ENCODE peak calls at places on chromosomes 6 and 20, in nine cellular contexts. One of them, this sample, is unnamed. For H3K4me1, the result is how much of the 10 kb centered on the place peaks cover.

GRCh38 chr6:169865346-169866139 is 114.1 kb downstream of the ERMARD start:
- DNase-seq in body of pancreas: no peak
- DNase-seq in heart right ventricle: no peak
- DNase-seq in left ventricle myocardium inferior: no peak
- DNase-seq in transverse colon: no peak
- DNase-seq in pancreas: peak
- DNase-seq in stomach: peak
- DNase-seq in SJSA1: no peak
- DNase-seq in Peyer's patch: no peak
- DNase-seq in this sample: no peak

GRCh38 chr6:28081486-28081751 is 1.1 kb downstream of the ZNF165 start:
- DNase-seq in SJSA1: no peak
- DNase-seq in stomach: no peak
- DNase-seq in pancreas: no peak
- DNase-seq in transverse colon: peak
- DNase-seq in left ventricle myocardium inferior: no peak
- DNase-seq in Peyer's patch: no peak
- DNase-seq in body of pancreas: no peak
- DNase-seq in heart right ventricle: no peak
- DNase-seq in this sample: peak

GRCh38 chr6:56055066-56055465 is 179.7 kb upstream of the BMP5 start:
- DNase-seq in stomach: no peak
- DNase-seq in pancreas: no peak
- DNase-seq in Peyer's patch: no peak
- DNase-seq in SJSA1: no peak
- DNase-seq in transverse colon: no peak
- DNase-seq in heart right ventricle: no peak
- DNase-seq in body of pancreas: no peak
- DNase-seq in left ventricle myocardium inferior: no peak
- DNase-seq in this sample: no peak

GRCh38 chr6:36514554-36515456 is 32.5 kb downstream of the STK38 start:
- DNase-seq in heart right ventricle: no peak
- DNase-seq in left ventricle myocardium inferior: no peak
- DNase-seq in SJSA1: no peak
- DNase-seq in transverse colon: peak
- DNase-seq in body of pancreas: peak
- DNase-seq in pancreas: no peak
- DNase-seq in Peyer's patch: peak
- DNase-seq in stomach: no peak
- DNase-seq in this sample: no peak

GRCh38 chr6:163414367-163415175 is at the start of gene QKI:
- DNase-seq in heart right ventricle: peak
- DNase-seq in Peyer's patch: peak
- DNase-seq in transverse colon: peak
- DNase-seq in stomach: peak
- DNase-seq in left ventricle myocardium inferior: peak
- DNase-seq in pancreas: peak
- DNase-seq in SJSA1: peak
- DNase-seq in body of pancreas: peak
- DNase-seq in this sample: peak

GRCh38 chr6:31587791-31588777 is 2.0 kb downstream of the LST1 start:
- DNase-seq in body of pancreas: no peak
- DNase-seq in stomach: no peak
- DNase-seq in pancreas: no peak
- DNase-seq in transverse colon: no peak
- DNase-seq in heart right ventricle: no peak
- DNase-seq in left ventricle myocardium inferior: no peak
- DNase-seq in SJSA1: no peak
- DNase-seq in Peyer's patch: no peak
- DNase-seq in this sample: peak

GRCh38 chr6:40097590-40097989 is 163.3 kb upstream of the MOCS1 start:
- DNase-seq in transverse colon: no peak
- DNase-seq in left ventricle myocardium inferior: no peak
- DNase-seq in body of pancreas: no peak
- DNase-seq in stomach: no peak
- DNase-seq in heart right ventricle: no peak
- DNase-seq in SJSA1: no peak
- DNase-seq in pancreas: no peak
- DNase-seq in Peyer's patch: no peak
- DNase-seq in this sample: no peak

GRCh38 chr20:62411479-62412193 is 4.6 kb upstream of the CABLES2 start:
- DNase-seq in pancreas: no peak
- DNase-seq in stomach: peak
- DNase-seq in body of pancreas: no peak
- DNase-seq in transverse colon: peak
- DNase-seq in SJSA1: no peak
- DNase-seq in left ventricle myocardium inferior: no peak
- DNase-seq in heart right ventricle: no peak
- DNase-seq in Peyer's patch: peak
- DNase-seq in this sample: no peak

GRCh38 chr6:138485005-138485545 is 14.2 kb downstream of the NHSL1 start:
- DNase-seq in heart right ventricle: no peak
- DNase-seq in left ventricle myocardium inferior: no peak
- DNase-seq in Peyer's patch: no peak
- DNase-seq in SJSA1: peak
- DNase-seq in transverse colon: no peak
- DNase-seq in stomach: no peak
- DNase-seq in body of pancreas: no peak
- DNase-seq in pancreas: no peak
- DNase-seq in this sample: no peak

GRCh38 chr6:129183681-129184216 is 300.8 kb downstream of the LAMA2 start:
- DNase-seq in left ventricle myocardium inferior: no peak
- DNase-seq in body of pancreas: no peak
- DNase-seq in pancreas: no peak
- DNase-seq in Peyer's patch: no peak
- DNase-seq in SJSA1: no peak
- DNase-seq in heart right ventricle: no peak
- DNase-seq in stomach: no peak
- DNase-seq in transverse colon: no peak
- DNase-seq in this sample: no peak

GRCh38 chr6:100730001-100730400 is 151.1 kb downstream of the ASCC3 start:
- DNase-seq in pancreas: no peak
- DNase-seq in transverse colon: no peak
- DNase-seq in SJSA1: no peak
- DNase-seq in stomach: no peak
- DNase-seq in Peyer's patch: no peak
- DNase-seq in body of pancreas: no peak
- DNase-seq in left ventricle myocardium inferior: no peak
- DNase-seq in heart right ventricle: no peak
- DNase-seq in this sample: no peak

GRCh38 chr20:23366384-23366783 is 4.4 kb downstream of the GZF1 start:
- DNase-seq in SJSA1: no peak
- DNase-seq in transverse colon: no peak
- DNase-seq in body of pancreas: no peak
- DNase-seq in stomach: no peak
- DNase-seq in Peyer's patch: no peak
- DNase-seq in heart right ventricle: no peak
- DNase-seq in pancreas: no peak
- DNase-seq in left ventricle myocardium inferior: no peak
- DNase-seq in this sample: peak

GRCh38 chr20:58894652-58895051 is 42.1 kb downstream of the GNAS start:
- DNase-seq in body of pancreas: no peak
- DNase-seq in pancreas: no peak
- DNase-seq in stomach: no peak
- DNase-seq in heart right ventricle: no peak
- DNase-seq in SJSA1: no peak
- DNase-seq in Peyer's patch: no peak
- DNase-seq in transverse colon: no peak
- DNase-seq in left ventricle myocardium inferior: no peak
- DNase-seq in this sample: no peak
- H3K4me1 ChIP-seq in body of pancreas: half or more
- H3K4me1 ChIP-seq in pancreas: under half
- H3K4me1 ChIP-seq in stomach: half or more
- H3K4me1 ChIP-seq in heart right ventricle: half or more
- H3K4me1 ChIP-seq in SJSA1: half or more
- H3K4me1 ChIP-seq in Peyer's patch: under half
- H3K4me1 ChIP-seq in transverse colon: under half
- H3K4me1 ChIP-seq in left ventricle myocardium inferior: half or more
- H3K4me1 ChIP-seq in this sample: under half

DNA sequence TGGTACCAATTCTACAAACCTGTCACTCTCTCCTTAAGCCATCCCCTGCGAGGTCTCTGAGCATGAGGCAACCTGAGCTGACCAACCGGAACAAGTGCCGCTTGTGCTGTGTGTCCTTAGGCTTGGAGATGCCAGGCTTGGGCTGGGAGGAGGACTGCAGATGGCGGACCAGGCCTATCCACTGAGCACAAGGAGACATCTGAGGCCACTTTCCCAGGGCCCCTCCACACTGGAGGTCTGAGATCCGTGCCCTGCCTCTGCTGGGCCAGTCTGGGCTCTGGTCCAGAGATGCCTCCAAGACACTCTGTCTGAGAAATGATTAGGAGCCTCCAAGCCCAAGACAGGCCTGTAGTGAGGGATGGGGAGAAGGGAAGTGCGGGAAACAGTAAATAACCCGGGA is 3.0 kb upstream of the MLN start:
- DNase-seq in stomach: no peak
- DNase-seq in heart right ventricle: no peak
- DNase-seq in left ventricle myocardium inferior: no peak
- DNase-seq in pancreas: no peak
- DNase-seq in transverse colon: no peak
- DNase-seq in body of pancreas: no peak
- DNase-seq in SJSA1: no peak
- DNase-seq in Peyer's patch: no peak
- DNase-seq in this sample: no peak
- H3K4me1 ChIP-seq in stomach: under half
- H3K4me1 ChIP-seq in heart right ventricle: under half
- H3K4me1 ChIP-seq in left ventricle myocardium inferior: under half
- H3K4me1 ChIP-seq in pancreas: under half
- H3K4me1 ChIP-seq in transverse colon: under half
- H3K4me1 ChIP-seq in body of pancreas: under half
- H3K4me1 ChIP-seq in SJSA1: under half
- H3K4me1 ChIP-seq in Peyer's patch: under half
- H3K4me1 ChIP-seq in this sample: under half

GRCh38 chr20:50273601-50274491 is 83.2 kb downstream of the CEBPB start:
- DNase-seq in transverse colon: no peak
- DNase-seq in heart right ventricle: no peak
- DNase-seq in left ventricle myocardium inferior: no peak
- DNase-seq in SJSA1: no peak
- DNase-seq in pancreas: no peak
- DNase-seq in body of pancreas: no peak
- DNase-seq in Peyer's patch: no peak
- DNase-seq in stomach: no peak
- DNase-seq in this sample: no peak
- H3K4me1 ChIP-seq in transverse colon: under half
- H3K4me1 ChIP-seq in heart right ventricle: half or more
- H3K4me1 ChIP-seq in left ventricle myocardium inferior: under half
- H3K4me1 ChIP-seq in SJSA1: under half
- H3K4me1 ChIP-seq in pancreas: under half
- H3K4me1 ChIP-seq in body of pancreas: under half
- H3K4me1 ChIP-seq in Peyer's patch: under half
- H3K4me1 ChIP-seq in stomach: under half
- H3K4me1 ChIP-seq in this sample: under half

DNA sequence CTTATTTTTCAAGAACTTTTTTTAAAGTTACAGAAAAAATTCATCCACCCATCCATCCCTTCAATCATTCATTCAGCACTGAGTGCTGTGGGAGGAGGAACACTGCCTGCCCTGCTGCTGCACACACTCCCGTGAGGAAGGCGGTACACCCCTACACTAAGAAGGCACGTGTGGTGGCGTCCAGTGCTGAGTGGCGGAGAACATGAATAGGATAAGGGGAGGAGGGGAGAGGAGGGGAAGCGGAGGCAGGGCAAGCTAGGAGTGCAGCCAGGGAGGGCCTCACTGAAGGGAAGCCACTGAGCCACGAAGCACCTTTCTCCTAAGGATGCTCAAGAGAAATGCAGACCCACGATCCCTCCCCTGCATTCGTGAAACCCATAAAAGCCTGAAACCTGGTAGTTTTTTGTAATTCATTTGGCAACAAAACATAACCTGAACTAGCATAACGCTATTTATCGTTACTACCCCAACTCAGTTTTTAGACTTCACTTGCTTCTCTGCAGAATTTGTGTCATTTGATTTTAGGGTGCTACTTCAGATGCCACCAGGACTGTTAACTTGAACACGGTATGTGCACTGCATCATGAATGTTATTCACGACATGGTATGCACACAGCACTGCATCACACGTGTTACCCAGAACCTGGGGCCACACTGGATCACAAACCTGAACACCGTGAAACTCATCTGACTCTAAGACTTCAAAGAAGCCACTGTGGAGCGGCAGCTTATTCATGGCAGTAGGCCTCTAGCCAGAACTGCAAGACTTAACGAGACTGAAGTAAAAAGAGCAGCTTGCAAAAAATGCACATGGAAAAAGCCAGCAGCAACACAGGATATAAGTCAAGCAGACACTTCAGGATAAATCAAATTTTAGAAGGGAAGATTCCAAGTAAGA is 3.5 kb downstream of the RNASET2 start:
- DNase-seq in Peyer's patch: no peak
- DNase-seq in body of pancreas: no peak
- DNase-seq in SJSA1: no peak
- DNase-seq in left ventricle myocardium inferior: no peak
- DNase-seq in stomach: no peak
- DNase-seq in pancreas: no peak
- DNase-seq in transverse colon: no peak
- DNase-seq in heart right ventricle: no peak
- DNase-seq in this sample: no peak
- H3K4me1 ChIP-seq in Peyer's patch: under half
- H3K4me1 ChIP-seq in body of pancreas: under half
- H3K4me1 ChIP-seq in SJSA1: under half
- H3K4me1 ChIP-seq in left ventricle myocardium inferior: under half
- H3K4me1 ChIP-seq in stomach: half or more
- H3K4me1 ChIP-seq in pancreas: under half
- H3K4me1 ChIP-seq in transverse colon: under half
- H3K4me1 ChIP-seq in heart right ventricle: half or more
- H3K4me1 ChIP-seq in this sample: half or more

GRCh38 chr6:490251-491037 is 98.9 kb downstream of the IRF4 start:
- DNase-seq in pancreas: no peak
- DNase-seq in heart right ventricle: no peak
- DNase-seq in SJSA1: no peak
- DNase-seq in stomach: no peak
- DNase-seq in transverse colon: no peak
- DNase-seq in body of pancreas: no peak
- DNase-seq in left ventricle myocardium inferior: no peak
- DNase-seq in Peyer's patch: no peak
- DNase-seq in this sample: no peak
- H3K4me1 ChIP-seq in pancreas: under half
- H3K4me1 ChIP-seq in heart right ventricle: under half
- H3K4me1 ChIP-seq in SJSA1: under half
- H3K4me1 ChIP-seq in stomach: under half
- H3K4me1 ChIP-seq in transverse colon: under half
- H3K4me1 ChIP-seq in body of pancreas: under half
- H3K4me1 ChIP-seq in left ventricle myocardium inferior: under half
- H3K4me1 ChIP-seq in Peyer's patch: under half
- H3K4me1 ChIP-seq in this sample: half or more

This sample was measured in CD4-positive, CD25-positive, alpha-beta regulatory T cell.